ENCODE peak calls at places on chromosomes 4 and X, in nine cellular contexts. U is B cell, N is fibroblast of lung, P is GM13977, H is lower leg skin, M is dorsolateral prefrontal cortex, R is H1, J is mesothelial cell of epicardium, G is testis. Z is an unnamed sample.

GRCh38 chrX:24204331-24204730 is 54.8 kb downstream of the ZFX start:
- DNase-seq in U (no peak), N (no peak), P (no peak), H (no peak), M (no peak), R (no peak), J (no peak), G (no peak), Z (no peak)

GRCh38 chr4:38590017-38590416 is 74.0 kb upstream of the KLF3 start:
- DNase-seq in U (no peak), N (no peak), P (no peak), H (no peak), M (no peak), R (no peak), J (no peak), G (no peak), Z (no peak)

GRCh38 chr4:53534684-53535083 is 56.6 kb downstream of the LNX1 start:
- DNase-seq in U (no peak), N (no peak), P (no peak), H (no peak), M (no peak), R (no peak), J (no peak), G (no peak), Z (no peak)

GRCh38 chrX:108199691-108200090 is 108.1 kb downstream of the ATG4A start:
- DNase-seq in U (no peak), N (peak; percentile 59), P (no peak), H (no peak), M (no peak), R (no peak), J (no peak), G (peak; percentile 17), Z (no peak)

GRCh38 chr4:101071241-101071640 is 276.1 kb downstream of the PPP3CA start:
- DNase-seq in U (no peak), N (no peak), P (no peak), H (no peak), M (no peak), R (no peak), J (no peak), G (no peak), Z (no peak)

GRCh38 chrX:71603618-71604017 is 14.7 kb downstream of the CXCR3 start:
- DNase-seq in U (no peak), N (peak; percentile 11), P (no peak), H (peak; percentile 31), M (no peak), R (no peak), J (no peak), G (no peak), Z (no peak)

GRCh38 chr4:22417408-22417807 is 98.5 kb downstream of the ADGRA3 start:
- DNase-seq in U (no peak), N (no peak), P (no peak), H (no peak), M (no peak), R (no peak), J (no peak), G (no peak), Z (no peak)

GRCh38 chr4:167475951-167476350 is 241.7 kb upstream of the SPOCK3 start:
- DNase-seq in U (no peak), N (no peak), P (no peak), H (no peak), M (no peak), R (no peak), J (no peak), G (no peak), Z (no peak)

GRCh38 chr4:54843946-54844345 is 186.2 kb downstream of the KIT start:
- DNase-seq in U (no peak), N (no peak), P (no peak), H (no peak), M (no peak), R (no peak), J (no peak), G (no peak), Z (no peak)

GRCh38 chrX:138691186-138691585 is 20.3 kb downstream of the FGF13 start:
- DNase-seq in U (no peak), N (no peak), P (no peak), H (no peak), M (no peak), R (no peak), J (no peak), G (no peak), Z (no peak)

GRCh38 chrX:150980711-150981110 is 2.4 kb upstream of the HMGB3 start:
- DNase-seq in U (no peak), N (no peak), P (no peak), H (no peak), M (no peak), R (no peak), J (no peak), G (no peak), Z (no peak)

GRCh38 chr4:74588350-74588749 is 143.4 kb downstream of the AREG start:
- DNase-seq in U (no peak), N (no peak), P (no peak), H (no peak), M (no peak), R (no peak), J (no peak), G (no peak), Z (no peak)

GRCh38 chr4:46667790-46668189 is 241.3 kb downstream of the COX7B2 start:
- DNase-seq in U (no peak), N (no peak), P (no peak), H (no peak), M (no peak), R (no peak), J (no peak), G (no peak), Z (no peak)

DNA sequence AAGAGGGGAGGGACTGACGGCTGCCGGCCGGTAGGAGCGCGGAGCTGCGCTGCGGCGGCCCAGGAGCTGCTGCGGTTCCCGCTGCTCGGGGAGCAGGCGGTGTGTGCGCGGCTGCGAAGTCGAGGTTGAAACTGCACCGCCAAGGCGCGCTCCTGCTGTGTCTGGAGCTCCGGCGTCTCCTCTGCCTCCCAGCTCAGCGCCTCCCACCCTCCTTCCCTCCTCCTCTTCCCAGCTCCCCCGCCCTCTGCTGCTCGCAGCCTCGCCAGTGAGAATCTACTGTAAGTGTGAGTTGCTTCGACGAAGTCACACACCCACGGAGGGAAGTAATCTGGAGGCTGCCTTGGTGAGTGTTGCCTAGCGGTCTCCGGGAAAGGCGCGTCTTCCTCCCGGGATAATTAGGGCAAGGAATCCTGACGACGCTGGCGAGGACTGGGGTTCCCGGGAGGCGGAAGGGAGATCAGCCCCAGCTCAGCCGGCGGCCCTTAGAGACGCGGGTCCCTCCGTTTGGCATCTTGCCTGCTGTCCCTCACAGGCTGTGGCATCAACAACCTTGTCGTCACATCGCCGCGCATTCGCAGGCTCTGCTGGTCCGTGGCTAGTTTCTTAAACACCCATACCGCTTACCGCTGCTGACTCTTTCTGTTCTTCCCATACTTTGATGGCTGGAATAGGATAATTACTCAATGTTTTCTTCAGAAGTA is at the start of gene EPHA5:
- DNase-seq in U (no peak), N (peak; percentile 36), P (peak; percentile 17), H (peak; percentile 88), M (peak; percentile 81), R (peak; percentile 75), J (peak; percentile 82), G (peak; percentile 86), Z (peak; percentile 19)
- TF ChIP-seq CTCF in U (no peak), N (no peak), P (no peak), H (no peak), M (no peak), R (peak; percentile 21), J (no peak), G (no peak), Z (no peak)

GRCh38 chr4:76655566-76656479 is 220.8 kb downstream of the SHROOM3 start:
- DNase-seq in U (no peak), N (no peak), P (no peak), H (no peak), M (no peak), R (no peak), J (no peak), G (no peak), Z (no peak)

GRCh38 chr4:76654796-76655195 is 219.8 kb downstream of the SHROOM3 start:
- DNase-seq in U (no peak), N (no peak), P (no peak), H (no peak), M (no peak), R (no peak), J (no peak), G (no peak), Z (no peak)

GRCh38 chr4:76659103-76659490 is 224.1 kb downstream of the SHROOM3 start:
- DNase-seq in U (no peak), N (no peak), P (no peak), H (no peak), M (no peak), R (no peak), J (no peak), G (no peak), Z (no peak)

GRCh38 chr4:76658231-76659102 is 223.4 kb downstream of the SHROOM3 start:
- DNase-seq in U (no peak), N (peak; percentile 64), P (no peak), H (no peak), M (no peak), R (no peak), J (no peak), G (no peak), Z (no peak)

DNA sequence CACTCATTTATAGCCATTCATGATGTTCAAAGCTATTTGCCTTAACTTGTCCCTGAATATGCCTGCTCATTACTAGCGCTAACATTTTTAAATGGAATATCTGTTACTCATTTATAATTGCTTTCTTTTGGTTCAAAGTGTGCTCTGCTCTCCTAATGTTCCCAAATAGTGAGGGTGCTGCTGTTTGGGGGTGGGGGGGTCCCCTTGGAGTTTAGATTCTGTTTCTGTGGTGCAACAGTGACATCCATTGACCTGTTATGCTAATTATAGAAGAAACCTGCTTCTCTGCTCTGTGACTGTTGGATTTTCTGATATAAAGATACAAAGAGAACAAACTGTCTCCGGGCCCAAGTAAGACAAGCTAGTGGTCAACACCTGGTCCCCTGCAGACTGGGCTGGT is 222.4 kb downstream of the SHROOM3 start:
- DNase-seq in U (no peak), N (no peak), P (no peak), H (no peak), M (no peak), R (no peak), J (no peak), G (no peak), Z (no peak)
- TF ChIP-seq CTCF in U (no peak), N (no peak), P (peak; percentile 30), H (no peak), M (no peak), R (no peak), J (no peak), G (no peak), Z (no peak)

DNA sequence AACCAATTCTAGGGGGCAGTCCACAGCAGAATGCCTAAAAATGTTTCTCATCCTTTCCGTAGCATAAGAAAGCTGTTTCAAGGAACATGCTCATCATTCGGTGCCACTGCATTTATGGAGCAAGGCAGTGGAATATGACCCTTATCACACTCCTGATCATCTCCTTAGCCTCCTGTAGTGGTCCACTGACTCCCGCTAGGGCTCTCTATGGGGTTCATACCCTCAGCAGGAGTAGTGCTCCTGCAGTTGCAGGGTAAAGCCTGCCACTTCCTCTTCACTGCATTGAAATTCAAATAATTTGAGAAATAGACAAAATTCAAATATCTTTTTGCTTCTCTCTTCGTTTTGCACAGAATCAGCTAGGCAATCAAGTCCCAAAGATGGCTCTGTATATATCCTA is 107.0 kb downstream of the NDST3 start:
- DNase-seq in U (no peak), N (no peak), P (no peak), H (no peak), M (no peak), R (no peak), J (no peak), G (no peak), Z (no peak)
- TF ChIP-seq CTCF in U (no peak), N (no peak), P (no peak), H (no peak), M (no peak), R (no peak), J (no peak), G (no peak), Z (no peak)

GRCh38 chr4:44425614-44426208 is 22.9 kb downstream of the KCTD8 start:
- DNase-seq in U (no peak), N (peak; percentile 4), P (no peak), H (no peak), M (no peak), R (no peak), J (no peak), G (peak; percentile 44), Z (no peak)
- TF ChIP-seq CTCF in U (no peak), N (peak; percentile 38), P (no peak), H (no peak), M (peak; percentile 78), R (peak; percentile 80), J (no peak), G (peak; percentile 13), Z (peak; percentile 17)